ENCODE peak calls at places on chromosomes 3 and 15, in five cellular contexts. H is body of pancreas, B is HepG2, S is coronary artery, C is left ventricle myocardium inferior. I is an unnamed sample.

GRCh38 chr3:192514754-192515660 is 212.3 kb downstream of the FGF12 start:
- DNase-seq in C (no peak), B (no peak), S (no peak), H (peak), I (no peak)

GRCh38 chr3:14900881-14901873 is 46.2 kb upstream of the NR2C2 start:
- DNase-seq in H (no peak), S (no peak), C (no peak), B (no peak), I (no peak)

GRCh38 chr15:77508541-77509505 is 88.1 kb downstream of the HMG20A start:
- DNase-seq in C (peak), H (peak), S (no peak), B (no peak), I (no peak)

GRCh38 chr3:150911780-150912179 is 6.5 kb upstream of the MINDY4B start:
- DNase-seq in C (no peak), S (no peak), H (no peak), B (no peak), I (no peak)

GRCh38 chr15:74651251-74651741 is 35.7 kb downstream of the CLK3 start:
- DNase-seq in S (no peak), C (no peak), H (no peak), B (no peak), I (no peak)

GRCh38 chr3:138068046-138068445 is 47.4 kb downstream of the DZIP1L start:
- DNase-seq in B (no peak), H (no peak), S (no peak), C (no peak), I (no peak)

GRCh38 chr3:28240440-28240839 is 979 bp upstream of the CMC1 start:
- DNase-seq in B (peak), C (no peak), H (no peak), S (no peak), I (no peak)

GRCh38 chr3:13018039-13018431 is 55.2 kb downstream of the IQSEC1 start:
- DNase-seq in C (no peak), B (no peak), S (no peak), H (no peak), I (no peak)

GRCh38 chr3:39150170-39150802 is 3.1 kb downstream of the CSRNP1 start:
- DNase-seq in S (no peak), C (no peak), B (no peak), H (no peak), I (no peak)

GRCh38 chr3:120244834-120245225 is 40.2 kb downstream of the GPR156 start:
- DNase-seq in B (no peak), H (no peak), S (no peak), C (no peak), I (no peak)

GRCh38 chr15:50151468-50151867 is 30.5 kb upstream of the SLC27A2 start:
- DNase-seq in H (no peak), B (no peak), C (no peak), S (no peak), I (no peak)

GRCh38 chr3:9876991-9877390 is 3.1 kb downstream of the CIDEC start:
- DNase-seq in C (no peak), B (no peak), H (no peak), S (no peak), I (no peak)

GRCh38 chr3:41404601-41405000 is 205.3 kb downstream of the CTNNB1 start:
- DNase-seq in H (no peak), S (no peak), C (no peak), B (no peak), I (no peak)

GRCh38 chr3:109241459-109241858 is 74.9 kb downstream of the DPPA2 start:
- DNase-seq in C (no peak), B (no peak), S (no peak), H (no peak), I (no peak)

GRCh38 chr3:194570184-194570583 is 63.0 kb downstream of the TMEM44 start:
- DNase-seq in S (no peak), H (no peak), B (no peak), C (no peak), I (no peak)

GRCh38 chr3:13812039-13812438 is 67.8 kb downstream of the WNT7A start:
- DNase-seq in B (no peak), H (no peak), S (no peak), C (no peak), I (no peak)

GRCh38 chr3:51942603-51943450 is 664 bp downstream of the PARP3 start:
- DNase-seq in H (peak), S (peak), C (peak), B (peak), I (peak)

GRCh38 chr3:31178467-31178866 is 284.0 kb upstream of the GADL1 start:
- DNase-seq in S (no peak), H (no peak), C (no peak), B (no peak), I (no peak)

GRCh38 chr3:194689493-194689901 is 3.8 kb downstream of the FAM43A start:
- DNase-seq in B (no peak), S (peak), C (peak), H (no peak), I (no peak)

GRCh38 chr3:57758686-57759085 is 2.6 kb downstream of the SLMAP start:
- DNase-seq in H (no peak), B (no peak), C (no peak), S (no peak), I (no peak)

GRCh38 chr15:23566070-23567050 is 886 bp downstream of the MKRN3 start:
- DNase-seq in S (no peak), B (peak), C (no peak), H (no peak), I (no peak)

GRCh38 chr3:124620600-124621063 is 109.6 kb upstream of the UMPS start:
- DNase-seq in B (peak), C (no peak), H (peak), S (no peak), I (peak)

GRCh38 chr3:40620151-40620550 is 95.4 kb downstream of the ZNF621 start:
- DNase-seq in B (no peak), C (no peak), S (no peak), H (no peak), I (no peak)

GRCh38 chr15:33994005-33994615 is 25.8 kb downstream of the CHRM5 start:
- DNase-seq in B (peak), S (no peak), C (no peak), H (no peak), I (no peak)

GRCh38 chr3:8554725-8555621 is 53.4 kb downstream of the LMCD1 start:
- DNase-seq in S (peak), C (peak), B (no peak), H (no peak), I (peak)

GRCh38 chr3:39903253-39903652 is 93.8 kb downstream of the MYRIP start:
- DNase-seq in S (no peak), B (no peak), C (no peak), H (no peak), I (no peak)

GRCh38 chr3:15042936-15043335 is 22.2 kb downstream of the MRPS25 start:
- DNase-seq in B (no peak), H (no peak), S (no peak), C (no peak), I (no peak)

GRCh38 chr15:75869446-75869845 is 26.2 kb downstream of the UBE2Q2 start:
- DNase-seq in B (no peak), C (no peak), S (no peak), H (no peak), I (no peak)

GRCh38 chr3:109563149-109563548 is 225.8 kb upstream of the DPPA4 start:
- DNase-seq in S (no peak), H (no peak), C (no peak), B (no peak), I (no peak)

GRCh38 chr15:37823601-37824275 is 110.7 kb upstream of the TMCO5A start:
- DNase-seq in H (no peak), S (no peak), B (no peak), C (no peak), I (no peak)

GRCh38 chr15:44718927-44719292 is 7.6 kb downstream of the B2M start:
- DNase-seq in H (no peak), B (no peak), S (no peak), C (no peak), I (no peak)

GRCh38 chr3:148466143-148466542 is 231.6 kb upstream of the AGTR1 start:
- DNase-seq in H (no peak), S (no peak), B (no peak), C (no peak), I (no peak)

GRCh38 chr3:97658670-97659285 is 105.8 kb upstream of the ARL6 start:
- DNase-seq in H (no peak), S (no peak), B (peak), C (no peak), I (no peak)

GRCh38 chr15:83658406-83658805 is 4.5 kb downstream of the ADAMTSL3 start:
- DNase-seq in B (no peak), C (peak), H (no peak), S (no peak), I (no peak)

DNA sequence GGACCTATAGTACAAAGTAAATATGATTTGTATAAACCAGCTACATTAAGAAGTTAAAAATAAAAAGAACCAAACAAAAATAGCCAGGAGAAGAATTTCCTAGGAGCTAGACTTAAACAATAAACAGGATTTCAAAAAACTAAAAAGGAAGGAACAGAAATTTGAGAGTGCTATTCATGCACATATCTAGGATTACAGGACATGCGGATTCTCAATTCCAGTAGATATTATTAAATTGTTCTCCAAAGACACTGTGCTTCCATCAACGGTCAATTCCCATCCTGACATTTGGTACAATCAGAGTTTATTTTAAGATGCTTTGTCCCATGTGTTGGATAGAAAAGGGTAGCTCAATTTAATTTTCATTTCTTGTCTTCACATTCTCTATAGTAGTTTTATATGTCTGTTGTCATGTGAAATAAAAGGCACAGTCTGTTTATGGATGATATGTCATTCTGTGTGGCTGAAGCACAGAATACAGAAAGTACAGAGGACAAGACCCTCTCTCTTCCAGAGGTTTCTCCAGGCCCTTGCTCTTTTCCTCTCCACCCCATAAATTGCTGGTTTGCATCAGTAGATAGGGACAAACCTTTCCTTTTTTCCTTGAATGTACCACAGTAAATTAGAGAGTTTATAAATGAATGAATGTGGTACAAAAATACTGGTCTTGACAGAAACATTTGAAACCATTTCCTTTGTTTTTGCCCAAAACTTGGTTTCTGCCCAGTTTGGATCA is 3.5 kb downstream of the PLOD2 start:
- DNase-seq in C (no peak), H (no peak), S (no peak), B (no peak), I (no peak)
- H3K4me3 ChIP-seq in C (peak), H (no peak), S (peak), B (peak), I (no peak)

GRCh38 chr3:128488995-128489859 is 3.8 kb downstream of the GATA2 start:
- DNase-seq in H (peak), C (peak), S (no peak), B (peak), I (no peak)
- H3K27ac ChIP-seq in H (peak), C (peak), S (peak), B (peak), I (peak)

DNA sequence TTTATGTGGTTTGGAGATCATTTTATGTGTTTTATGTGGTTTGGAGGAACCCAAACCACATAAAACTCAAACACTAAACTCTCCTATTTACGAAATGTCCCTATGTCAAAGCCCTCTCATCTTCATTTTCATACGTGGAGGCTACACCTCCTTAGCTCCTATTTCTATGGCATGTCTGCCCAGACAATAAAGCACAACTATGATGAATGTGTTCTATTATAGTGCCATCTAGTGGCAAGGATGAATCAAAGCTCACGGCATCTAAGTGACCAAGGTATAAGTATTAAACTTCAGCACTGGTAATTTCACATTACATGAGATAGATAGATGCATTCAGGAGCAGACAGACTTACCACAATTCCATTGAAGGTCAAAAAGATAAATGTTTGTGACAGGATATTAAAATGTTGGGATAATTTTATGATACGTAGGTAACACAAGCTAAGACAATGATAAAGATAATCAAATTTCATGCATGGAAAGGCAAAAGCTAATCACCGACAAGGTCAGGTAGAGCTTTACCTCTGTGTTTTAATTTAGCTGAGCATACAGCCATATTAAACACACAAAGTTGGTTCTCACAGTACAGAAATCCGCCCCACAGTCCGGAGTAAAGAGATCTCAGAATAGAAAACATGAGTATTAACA is 130.6 kb upstream of the FHIT start:
- DNase-seq in H (no peak), C (no peak), S (no peak), B (peak), I (no peak)
- TF ChIP-seq CTCF in H (peak), C (peak), S (peak), B (peak), I (peak)

DNA sequence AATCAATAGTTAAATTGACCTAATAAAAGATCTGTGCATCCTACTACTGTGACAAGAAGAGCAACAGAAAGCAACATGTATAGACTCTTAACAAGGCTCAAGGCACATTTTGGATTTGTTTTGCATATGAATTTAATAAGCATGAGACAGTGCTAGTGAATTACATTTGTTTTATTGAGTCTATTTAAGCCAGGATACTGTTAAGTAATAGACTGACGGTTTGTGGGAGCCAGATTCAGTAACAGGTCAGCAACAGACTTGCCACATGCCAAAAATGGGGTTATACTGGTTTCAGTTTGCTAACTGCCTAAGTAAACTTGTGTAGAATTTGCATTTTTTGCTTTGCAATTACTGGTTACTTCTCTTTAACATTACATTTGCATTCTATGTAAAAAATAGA is 54.0 kb downstream of the MBNL1 start:
- DNase-seq in H (no peak), C (no peak), B (no peak), S (no peak), I (no peak)
- H3K4me3 ChIP-seq in H (no peak), C (no peak), B (no peak), S (peak), I (no peak)